ENCODE peak calls at places on chromosome 1, in five cellular contexts. H, M, I, S and X are unnamed samples.

GRCh38 chr1:17055801-17056200 is 2.0 kb upstream of the SDHB start:
- DNase-seq in S (no peak), H (no peak), I (no peak), M (no peak), X (no peak)

GRCh38 chr1:113976609-113977278 is 2.5 kb upstream of the OLFML3 start:
- DNase-seq in H (peak; percentile 88), S (no peak), M (no peak), I (peak; percentile 51), X (peak; percentile 17)

GRCh38 chr1:167447521-167448136 is 70.7 kb downstream of the CD247 start:
- DNase-seq in I (no peak), H (no peak), S (no peak), M (no peak), X (peak; percentile 27)

GRCh38 chr1:12386130-12386529 is 156.3 kb downstream of the VPS13D start:
- DNase-seq in S (no peak), H (no peak), I (peak; percentile 89), M (no peak), X (peak; percentile 58)

GRCh38 chr1:157288511-157288910 is 150.3 kb upstream of the ETV3 start:
- DNase-seq in S (no peak), M (no peak), H (no peak), I (no peak), X (no peak)

GRCh38 chr1:28046716-28047115 is 41.7 kb downstream of the EYA3 start:
- DNase-seq in M (no peak), I (no peak), H (no peak), S (no peak), X (no peak)

GRCh38 chr1:168907053-168907452 is 178.0 kb upstream of the DPT start:
- DNase-seq in I (peak; percentile 10), H (no peak), M (no peak), S (no peak), X (peak; percentile 86)

GRCh38 chr1:234458352-234459027 is 20.5 kb downstream of the TARBP1 start:
- DNase-seq in H (no peak), I (no peak), S (no peak), M (no peak), X (no peak)

GRCh38 chr1:240906477-240906876 is 294.5 kb upstream of the GREM2 start:
- DNase-seq in H (no peak), I (no peak), S (no peak), M (no peak), X (peak; percentile 66)